ENCODE peak calls at places on chromosomes 11 and 22, in four cellular contexts. L, P, B and Z are unnamed samples.

GRCh38 chr22:19756288-19757128 is 4.1 kb upstream of the TBX1 start:
- DNase-seq in L (no peak), P (peak; percentile 70), B (peak; percentile 99), Z (peak; percentile 78)

GRCh38 chr11:1017269-1018005 is 19.1 kb downstream of the MUC6 start:
- DNase-seq in L (no peak), P (no peak), B (no peak), Z (no peak)

GRCh38 chr11:34339149-34340064 is 18.4 kb downstream of the ABTB2 start:
- DNase-seq in L (no peak), P (no peak), B (no peak), Z (no peak)

GRCh38 chr11:12075291-12075690 is 35.1 kb upstream of the MICAL2 start:
- DNase-seq in L (no peak), P (no peak), B (no peak), Z (no peak)

GRCh38 chr22:44659140-44659539 is 42.9 kb upstream of the PRR5 start:
- DNase-seq in L (no peak), P (no peak), B (no peak), Z (peak; percentile 67)

GRCh38 chr11:72227316-72228228 is 3.0 kb downstream of the INPPL1 start:
- DNase-seq in L (no peak), P (no peak), B (no peak), Z (no peak)

GRCh38 chr11:78080818-78081495 is 1.3 kb upstream of the NDUFC2 start:
- DNase-seq in L (no peak), P (no peak), B (no peak), Z (no peak)

GRCh38 chr11:19570889-19571288 is 141.7 kb upstream of the NAV2 start:
- DNase-seq in L (no peak), P (no peak), B (no peak), Z (no peak)

GRCh38 chr11:1926156-1927031 is 6.9 kb downstream of the TNNT3 start:
- DNase-seq in L (no peak), P (no peak), B (no peak), Z (peak; percentile 38)

GRCh38 chr22:17981497-17981896 is 42.9 kb downstream of the MICAL3 start:
- DNase-seq in L (no peak), P (no peak), B (no peak), Z (no peak)

GRCh38 chr22:31952459-31952858 is 8.1 kb downstream of the YWHAH start:
- DNase-seq in L (no peak), P (no peak), B (no peak), Z (no peak)

GRCh38 chr11:77779935-77780334 is 40.6 kb downstream of the RSF1 start:
- DNase-seq in L (no peak), P (no peak), B (no peak), Z (no peak)

GRCh38 chr11:47302853-47303252 is 32.9 kb downstream of the MADD start:
- DNase-seq in L (no peak), P (no peak), B (no peak), Z (no peak)

DNA sequence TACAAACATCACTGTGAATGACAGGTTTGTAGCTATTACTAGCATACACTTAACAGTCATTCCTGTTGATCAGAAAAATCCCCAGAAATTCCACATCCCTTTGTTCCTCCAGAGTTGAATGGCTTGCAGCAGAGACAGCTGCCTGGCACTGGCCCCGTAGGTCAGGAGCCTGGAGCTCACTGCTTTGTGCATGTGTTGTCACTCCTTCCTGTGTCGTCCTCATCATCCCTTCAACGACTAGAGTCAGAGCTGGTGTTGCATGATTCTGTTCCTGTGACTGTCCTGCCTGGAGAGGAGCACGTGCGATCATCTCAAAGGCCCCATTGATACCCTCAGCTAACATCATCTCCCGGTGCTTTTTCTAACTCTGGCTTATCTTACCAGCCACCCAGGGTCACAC is 58.3 kb downstream of the LDLRAD3 start:
- DNase-seq in L (peak; percentile 9), P (no peak), B (no peak), Z (no peak)
- TF ChIP-seq TEAD4 in L (no peak), P (no peak), B (no peak), Z (no peak)

GRCh38 chr22:48564995-48565394 is 1262.7 kb downstream of the BRD1 start:
- DNase-seq in L (no peak), P (no peak), B (no peak), Z (no peak)
- TF ChIP-seq TEAD4 in L (no peak), P (no peak), B (no peak), Z (no peak)

DNA sequence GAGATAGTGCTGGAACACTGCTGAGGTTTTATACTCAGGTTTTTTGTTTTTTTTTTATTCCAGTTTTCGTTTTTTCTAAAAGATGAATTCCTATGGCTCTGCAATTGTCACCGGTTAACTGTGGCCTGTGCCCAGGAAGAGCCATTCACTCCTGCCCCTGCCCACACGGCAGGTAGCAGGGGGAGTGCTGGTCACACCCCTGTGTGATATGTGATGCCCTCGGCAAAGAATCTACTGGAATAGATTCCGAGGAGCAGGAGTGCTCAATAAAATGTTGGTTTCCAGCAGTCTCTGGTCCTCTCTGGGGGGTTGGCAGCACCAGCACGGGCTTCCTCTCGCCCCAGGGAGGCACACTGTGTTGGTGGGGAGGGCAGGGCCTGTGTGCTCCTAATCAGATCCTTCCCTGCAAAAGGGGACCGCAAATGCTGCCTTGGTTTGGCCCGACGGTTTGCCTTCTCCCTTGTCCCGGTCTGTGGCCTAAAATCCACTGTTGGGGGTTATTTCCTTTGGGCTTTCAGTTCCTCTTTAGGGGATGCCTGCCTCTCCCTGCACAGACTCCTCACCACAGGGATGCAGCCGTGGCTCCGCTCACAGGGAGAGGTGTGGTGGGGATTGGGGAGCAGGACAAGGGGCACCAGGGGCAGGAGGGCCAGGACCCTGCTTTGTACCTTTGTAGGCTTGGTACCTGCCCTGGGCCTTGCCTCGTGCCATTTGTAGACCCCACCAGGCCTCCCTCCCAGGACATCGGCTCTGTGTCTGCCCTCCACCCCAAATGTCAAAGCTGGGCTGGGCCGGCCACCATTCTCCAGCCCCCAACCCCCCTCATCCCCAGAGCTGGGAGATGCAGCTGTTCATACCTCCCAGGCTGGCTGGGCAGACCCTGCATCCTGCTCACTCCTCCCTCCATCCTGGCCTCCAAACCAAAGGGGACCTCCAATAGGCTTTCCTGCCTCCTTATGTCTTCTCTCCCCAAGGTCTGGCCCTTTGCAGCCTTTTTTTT is 13.5 kb downstream of the MCAT start:
- DNase-seq in L (no peak), P (no peak), B (no peak), Z (no peak)
- TF ChIP-seq TEAD4 in L (no peak), P (no peak), B (no peak), Z (no peak)

DNA sequence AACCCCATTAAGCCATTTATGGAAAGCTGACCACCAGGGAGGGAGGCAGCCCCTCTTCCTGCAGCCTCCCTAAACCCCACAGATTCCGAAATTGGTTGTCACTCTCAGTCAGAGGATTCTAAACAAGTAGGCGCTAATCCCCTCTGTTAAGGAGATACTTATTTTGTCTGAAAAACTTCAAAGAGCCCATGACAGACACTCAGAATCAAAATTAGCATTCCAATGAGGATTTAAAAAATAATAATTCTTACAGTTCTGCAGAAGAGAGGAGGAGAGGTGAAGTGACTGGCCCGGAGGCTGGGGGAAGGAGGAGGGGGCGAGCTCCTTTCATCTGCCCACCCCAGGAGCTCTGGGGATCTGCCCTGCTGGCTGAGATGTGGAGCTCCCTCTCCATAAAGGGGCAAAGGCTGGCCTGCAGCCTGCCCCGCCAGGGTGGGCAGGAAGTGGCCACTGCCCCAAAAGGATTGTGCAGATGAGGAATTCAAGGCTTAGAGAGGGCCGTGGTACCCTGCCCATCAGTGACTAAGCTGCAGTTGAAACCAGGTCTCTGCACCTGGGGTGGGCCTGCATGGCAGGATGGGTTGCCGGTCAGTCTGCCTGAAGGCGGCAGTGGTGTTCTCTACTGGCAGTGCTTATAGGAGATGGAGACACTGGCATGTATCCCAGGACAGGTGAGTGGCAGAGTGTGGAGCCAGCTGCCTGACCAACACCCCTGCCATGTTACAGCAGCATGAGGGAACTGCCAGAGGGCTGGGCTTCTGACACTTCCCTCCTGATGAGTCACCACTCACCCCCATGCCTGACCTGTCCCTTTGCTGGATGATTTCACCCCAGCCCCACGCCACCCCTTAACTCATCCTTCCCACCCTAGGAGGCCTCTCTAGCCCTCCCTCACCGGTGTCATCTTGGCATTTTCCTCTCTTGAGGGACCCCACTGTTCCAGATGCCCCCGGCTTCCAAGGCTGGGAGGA is 70.0 kb upstream of the LMO1 start:
- DNase-seq in L (no peak), P (no peak), B (no peak), Z (no peak)
- TF ChIP-seq TEAD4 in L (no peak), P (no peak), B (no peak), Z (no peak)

DNA sequence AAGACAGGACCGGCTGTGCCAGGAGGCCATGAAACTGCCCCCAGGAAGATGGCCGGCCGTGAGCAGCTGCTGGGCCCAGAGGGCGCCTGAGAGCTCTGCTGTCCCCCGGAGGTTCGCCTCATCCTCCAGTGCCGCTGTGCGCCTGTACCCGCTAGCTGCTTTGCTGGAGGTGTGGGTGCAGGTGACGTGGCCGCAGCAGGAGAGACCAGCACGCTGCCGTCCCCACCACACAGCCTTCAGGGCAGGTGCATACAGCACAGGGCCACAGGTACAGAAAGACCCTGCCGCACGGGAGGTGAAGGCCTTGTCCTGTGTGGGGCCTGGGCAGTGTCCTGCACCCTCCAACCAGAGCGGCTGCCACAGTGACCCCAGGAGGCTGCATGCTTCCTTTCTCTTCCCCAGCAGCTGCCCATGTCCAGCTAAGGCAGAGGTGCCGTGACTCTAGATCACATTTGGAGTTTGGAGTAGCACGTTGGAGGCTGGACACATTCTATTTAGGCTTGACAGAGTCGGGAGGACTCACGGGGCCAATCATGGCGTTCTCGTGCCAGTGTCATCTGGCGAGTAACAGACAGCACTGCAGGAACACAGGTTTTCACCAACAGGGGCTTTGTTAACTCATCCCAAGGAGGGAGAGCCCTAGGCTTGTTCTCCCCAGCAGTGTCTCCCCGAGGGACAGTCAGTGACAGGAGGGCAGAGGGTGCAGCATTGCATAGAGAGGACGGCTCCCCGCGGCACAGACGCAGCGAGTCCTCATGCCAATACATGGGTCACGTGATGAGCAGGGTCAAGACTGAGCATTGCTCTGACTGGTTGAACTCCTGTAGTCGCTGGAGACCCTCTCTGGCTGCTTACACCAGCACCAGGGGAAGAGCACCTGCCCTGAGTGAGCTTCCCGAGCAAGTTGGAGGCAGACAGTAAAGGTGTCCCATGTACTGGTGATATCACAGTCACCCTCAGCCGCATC is 18.7 kb upstream of the PANX2 start:
- DNase-seq in L (no peak), P (peak; percentile 61), B (no peak), Z (no peak)
- TF ChIP-seq TEAD4 in L (no peak), P (no peak), B (no peak), Z (no peak)